ENCODE peak calls at places on chromosomes 3 and 15, in ten cellular contexts. J is T-cell, X is Right ventricle myocardium inferior, E is fibroblast of the conjunctiva, D is thoracic aorta, C is GM23248, I is GM04503, H is RKO, R is NCI-H187, W is cardiac muscle cell. K is an unnamed sample.

GRCh38 chr15:76467136-76467535 is 130.6 kb downstream of the ISL2 start:
- DNase-seq in R (no peak), H (no peak), D (no peak), W (no peak), E (no peak), J (no peak), C (no peak), X (no peak), I (peak), K (no peak)

GRCh38 chr3:31014317-31015040 is 120.0 kb upstream of the GADL1 start:
- DNase-seq in X (no peak), J (no peak), H (peak), D (no peak), E (no peak), C (peak), R (no peak), I (no peak), W (no peak), K (no peak)

GRCh38 chr3:113035387-113035982 is 44.7 kb downstream of the GTPBP8 start:
- DNase-seq in X (no peak), R (no peak), C (peak), H (peak), E (peak), W (peak), I (no peak), J (peak), D (no peak), K (peak)

GRCh38 chr3:23888617-23889228 is 28.1 kb downstream of the NKIRAS1 start:
- DNase-seq in R (no peak), X (no peak), C (peak), D (no peak), I (no peak), W (peak), E (peak), H (peak), J (no peak), K (no peak)

GRCh38 chr3:14281053-14281452 is 102.4 kb downstream of the LSM3 start:
- DNase-seq in E (no peak), C (no peak), I (no peak), J (no peak), R (no peak), X (no peak), D (no peak), W (no peak), H (no peak), K (no peak)

GRCh38 chr3:50885491-50885890 is 210.8 kb downstream of the DOCK3 start:
- DNase-seq in W (no peak), E (no peak), X (no peak), C (peak), J (no peak), R (no peak), I (no peak), H (peak), D (no peak), K (no peak)

GRCh38 chr3:105606052-105606451 is 239.3 kb downstream of the ALCAM start:
- DNase-seq in J (no peak), W (peak), H (no peak), R (no peak), I (no peak), C (peak), D (no peak), X (no peak), E (no peak), K (peak)

GRCh38 chr3:135000465-135000864 is 205.4 kb downstream of the EPHB1 start:
- DNase-seq in E (no peak), R (no peak), H (no peak), J (no peak), D (no peak), W (no peak), I (no peak), C (no peak), X (no peak), K (no peak)

GRCh38 chr3:172595648-172596393 is 72.6 kb upstream of the TNFSF10 start:
- DNase-seq in D (no peak), X (no peak), R (no peak), I (peak), J (peak), C (peak), E (peak), W (peak), H (peak), K (peak)

GRCh38 chr3:118863731-118864322 is 170.8 kb downstream of the IGSF11 start:
- DNase-seq in W (no peak), I (no peak), E (no peak), H (peak), R (no peak), J (no peak), X (no peak), C (peak), D (no peak), K (no peak)

GRCh38 chr15:41933771-41934170 is 38.6 kb downstream of the EHD4 start:
- DNase-seq in J (no peak), I (no peak), E (no peak), R (no peak), W (no peak), D (no peak), X (no peak), C (peak), H (peak), K (no peak)

GRCh38 chr3:151864423-151865101 is 8.9 kb upstream of the SUCNR1 start:
- DNase-seq in R (no peak), X (no peak), H (peak), E (peak), I (peak), W (peak), J (no peak), D (no peak), C (peak), K (peak)

GRCh38 chr3:58388550-58389061 is 45.0 kb downstream of the PDHB start:
- DNase-seq in C (peak), J (no peak), W (peak), X (no peak), I (peak), D (no peak), R (no peak), H (no peak), E (peak), K (no peak)

GRCh38 chr3:187930021-187930420 is 184.8 kb upstream of the BCL6 start:
- DNase-seq in R (no peak), X (no peak), H (no peak), E (no peak), D (no peak), W (no peak), C (no peak), I (no peak), J (no peak), K (no peak)

GRCh38 chr3:139455855-139456254 is 20.5 kb downstream of the RBP2 start:
- DNase-seq in E (no peak), D (no peak), I (no peak), R (no peak), J (no peak), X (no peak), H (peak), W (peak), C (peak), K (no peak)

GRCh38 chr3:112042842-112043280 is 8.3 kb downstream of the TMPRSS7 start:
- DNase-seq in R (peak), W (no peak), E (no peak), X (no peak), C (no peak), J (no peak), I (no peak), D (no peak), H (no peak), K (no peak)

GRCh38 chr15:99502182-99502581 is 63.6 kb upstream of the MEF2A start:
- DNase-seq in X (no peak), C (no peak), W (no peak), R (no peak), I (no peak), D (no peak), E (no peak), J (no peak), H (no peak), K (no peak)

GRCh38 chr3:87771338-87772059 is 287.3 kb downstream of the CGGBP1 start:
- DNase-seq in R (no peak), D (no peak), C (peak), W (peak), X (peak), J (peak), H (peak), I (peak), E (peak), K (no peak)

GRCh38 chr3:4826237-4827100 is 152.8 kb upstream of the BHLHE40 start:
- DNase-seq in E (no peak), H (no peak), J (no peak), R (no peak), C (peak), X (peak), W (no peak), I (no peak), D (peak), K (no peak)

GRCh38 chr3:29026959-29027358 is 253.9 kb upstream of the RBMS3 start:
- DNase-seq in R (no peak), E (no peak), X (no peak), W (no peak), C (peak), H (no peak), J (no peak), I (no peak), D (no peak), K (no peak)

GRCh38 chr15:46343527-46343926 is 708.7 kb downstream of the SQOR start:
- DNase-seq in D (no peak), X (no peak), R (no peak), H (no peak), I (no peak), E (no peak), C (no peak), W (no peak), J (no peak), K (no peak)

GRCh38 chr3:88219138-88219792 is 69.5 kb downstream of the C3orf38 start:
- DNase-seq in R (no peak), J (no peak), X (no peak), D (no peak), H (peak), E (peak), W (peak), I (no peak), C (peak), K (no peak)

GRCh38 chr3:106332884-106333283 is 464.1 kb upstream of the CBLB start:
- DNase-seq in J (no peak), I (no peak), E (no peak), D (no peak), R (no peak), H (peak), X (no peak), C (no peak), W (no peak), K (peak)

GRCh38 chr15:36878745-36879262 is 221.5 kb downstream of the MEIS2 start:
- DNase-seq in I (no peak), H (no peak), J (no peak), D (no peak), E (no peak), R (no peak), W (no peak), X (no peak), C (no peak), K (no peak)

GRCh38 chr15:101103589-101103988 is 148.3 kb downstream of the CHSY1 start:
- DNase-seq in W (no peak), C (no peak), H (no peak), J (no peak), X (no peak), D (no peak), I (no peak), R (no peak), E (no peak), K (no peak)

GRCh38 chr3:109643590-109643989 is 306.2 kb upstream of the DPPA4 start:
- DNase-seq in W (peak), E (peak), R (no peak), D (no peak), C (peak), I (peak), H (peak), X (no peak), J (no peak), K (no peak)

GRCh38 chr3:50390523-50391177 is 31.3 kb upstream of the TMEM115 start:
- DNase-seq in I (no peak), H (no peak), W (no peak), C (no peak), D (no peak), X (peak), J (no peak), E (no peak), R (no peak), K (no peak)

GRCh38 chr3:155332668-155333160 is 39.2 kb upstream of the STRIT1 start:
- DNase-seq in E (no peak), X (no peak), J (no peak), C (no peak), R (no peak), W (no peak), I (no peak), H (no peak), D (no peak), K (no peak)

GRCh38 chr3:73681610-73682009 is 56.9 kb upstream of the PDZRN3 start:
- DNase-seq in W (peak), J (no peak), D (no peak), E (peak), R (no peak), X (no peak), C (peak), H (peak), I (no peak), K (no peak)

GRCh38 chr3:165544432-165544831 is 292.8 kb downstream of the BCHE start:
- DNase-seq in D (no peak), R (no peak), I (no peak), E (no peak), W (no peak), X (no peak), C (no peak), J (no peak), H (no peak), K (no peak)